ENCODE peak calls at places on chromosomes 3 and 15, in four cellular contexts. J, L, H and R are unnamed samples.

GRCh38 chr3:69324362-69325025 is 61.4 kb downstream of the FRMD4B start:
- DNase-seq in J (peak), L (no peak), H (no peak), R (no peak)

GRCh38 chr3:20561166-20561565 is 375.2 kb upstream of the SGO1 start:
- DNase-seq in J (no peak), L (no peak), H (no peak), R (peak)

GRCh38 chr3:45319231-45320085 is 68.9 kb upstream of the LARS2 start:
- DNase-seq in J (no peak), L (no peak), H (no peak), R (no peak)

GRCh38 chr3:14801668-14802067 is 17.1 kb upstream of the FGD5 start:
- DNase-seq in J (no peak), L (no peak), H (no peak), R (no peak)

GRCh38 chr15:87672309-87672897 is 584.1 kb downstream of the NTRK3 start:
- DNase-seq in J (no peak), L (no peak), H (peak), R (peak)

GRCh38 chr15:58462547-58462946 is 30.8 kb downstream of the LIPC start:
- DNase-seq in J (no peak), L (peak), H (no peak), R (no peak)

GRCh38 chr3:5191555-5192304 is 4.2 kb downstream of the EDEM1 start:
- DNase-seq in J (no peak), L (no peak), H (no peak), R (no peak)

GRCh38 chr3:126364731-126365301 is 7.6 kb upstream of the KLF15 start:
- DNase-seq in J (no peak), L (no peak), H (no peak), R (no peak)